ENCODE peak calls at places on chromosome 2, in five cellular contexts. M, G, X, V and R are unnamed samples.

GRCh38 chr2:40400336-40400953 is 51.4 kb downstream of the SLC8A1 start:
- DNase-seq in M (no peak), G (no peak), X (no peak), V (no peak), R (no peak)

GRCh38 chr2:95389256-95390119 is 13.0 kb upstream of the FAHD2A start:
- DNase-seq in M (peak; percentile 38), G (peak; percentile 82), X (peak; percentile 75), V (no peak), R (no peak)

GRCh38 chr2:197925204-197925603 is 120.8 kb downstream of the PLCL1 start:
- DNase-seq in M (no peak), G (no peak), X (no peak), V (no peak), R (no peak)

GRCh38 chr2:113080134-113080533 is 12.4 kb downstream of the IL1F10 start:
- DNase-seq in M (peak; percentile 47), G (no peak), X (peak; percentile 65), V (peak; percentile 53), R (no peak)

GRCh38 chr2:29011650-29012060 is 30.6 kb downstream of the TOGARAM2 start:
- DNase-seq in M (no peak), G (peak; percentile 83), X (peak; percentile 90), V (peak; percentile 78), R (no peak)

GRCh38 chr2:71631411-71631931 is 178.1 kb downstream of the DYSF start:
- DNase-seq in M (no peak), G (no peak), X (no peak), V (no peak), R (no peak)

GRCh38 chr2:112750560-112750843 is 13.9 kb downstream of the CKAP2L start:
- DNase-seq in M (no peak), G (no peak), X (no peak), V (no peak), R (no peak)

GRCh38 chr2:99697811-99698568 is 208.2 kb upstream of the REV1 start:
- DNase-seq in M (peak; percentile 45), G (no peak), X (no peak), V (no peak), R (peak; percentile 25)

GRCh38 chr2:118300807-118301206 is 212.5 kb downstream of the INSIG2 start:
- DNase-seq in M (no peak), G (no peak), X (no peak), V (no peak), R (no peak)

GRCh38 chr2:71879509-71880184 is 268.0 kb downstream of the CYP26B1 start:
- DNase-seq in M (no peak), G (no peak), X (no peak), V (no peak), R (no peak)

GRCh38 chr2:53768233-53768542 is 584 bp downstream of the CHAC2 start:
- DNase-seq in M (no peak), G (peak; percentile 74), X (peak; percentile 84), V (no peak), R (no peak)

GRCh38 chr2:226678422-226678821 is 121.2 kb downstream of the IRS1 start:
- DNase-seq in M (no peak), G (no peak), X (no peak), V (no peak), R (no peak)

GRCh38 chr2:20560891-20561702 is 89.8 kb downstream of the HS1BP3 start:
- DNase-seq in M (peak; percentile 73), G (no peak), X (no peak), V (no peak), R (no peak)

GRCh38 chr2:58131191-58132011 is 84.8 kb downstream of the VRK2 start:
- DNase-seq in M (no peak), G (no peak), X (peak; percentile 13), V (no peak), R (no peak)

GRCh38 chr2:221347471-221347870 is 224.6 kb downstream of the EPHA4 start:
- DNase-seq in M (peak; percentile 51), G (no peak), X (no peak), V (no peak), R (no peak)

GRCh38 chr2:73938761-73939352 is 12.2 kb downstream of the DGUOK start:
- DNase-seq in M (peak; percentile 90), G (no peak), X (no peak), V (no peak), R (no peak)

GRCh38 chr2:9214866-9215265 is 8.3 kb downstream of the ASAP2 start:
- DNase-seq in M (no peak), G (no peak), X (no peak), V (no peak), R (no peak)

GRCh38 chr2:157173740-157174184 is 83.7 kb upstream of the GALNT5 start:
- DNase-seq in M (peak; percentile 91), G (no peak), X (no peak), V (no peak), R (peak; percentile 59)

GRCh38 chr2:162821176-162821575 is 17.4 kb downstream of the KCNH7 start:
- DNase-seq in M (no peak), G (no peak), X (no peak), V (no peak), R (peak; percentile 39)

GRCh38 chr2:85017436-85018048 is 46.6 kb downstream of the KCMF1 start:
- DNase-seq in M (no peak), G (no peak), X (peak; percentile 30), V (no peak), R (no peak)

GRCh38 chr2:164009801-164010337 is 274.1 kb upstream of the FIGN start:
- DNase-seq in M (no peak), G (no peak), X (no peak), V (no peak), R (no peak)

GRCh38 chr2:132550945-132551344 is 119.1 kb downstream of the LYPD1 start:
- DNase-seq in M (no peak), G (no peak), X (no peak), V (no peak), R (no peak)

GRCh38 chr2:119431155-119431975 is at the start of gene TMEM37:
- DNase-seq in M (peak; percentile 15), G (peak; percentile 88), X (peak; percentile 93), V (peak; percentile 77), R (no peak)

GRCh38 chr2:235690082-235690808 is 196.4 kb downstream of the AGAP1 start:
- DNase-seq in M (no peak), G (no peak), X (no peak), V (no peak), R (no peak)

GRCh38 chr2:22126978-22127377 is 1003.2 kb downstream of the TDRD15 start:
- DNase-seq in M (no peak), G (no peak), X (no peak), V (no peak), R (no peak)

GRCh38 chr2:146624429-146624828 is 1220.4 kb upstream of the ACVR2A start:
- DNase-seq in M (no peak), G (no peak), X (no peak), V (no peak), R (no peak)

GRCh38 chr2:46705663-46706062 is 209.9 kb downstream of the MCFD2 start:
- DNase-seq in M (no peak), G (no peak), X (no peak), V (no peak), R (no peak)

GRCh38 chr2:46702537-46702936 is 213.1 kb downstream of the MCFD2 start:
- DNase-seq in M (no peak), G (no peak), X (no peak), V (no peak), R (no peak)

GRCh38 chr2:46704593-46704992 is 211.0 kb downstream of the MCFD2 start:
- DNase-seq in M (no peak), G (no peak), X (no peak), V (no peak), R (no peak)

GRCh38 chr2:46701152-46701551 is 214.5 kb downstream of the MCFD2 start:
- DNase-seq in M (peak; percentile 13), G (no peak), X (no peak), V (no peak), R (no peak)

GRCh38 chr2:46703588-46703987 is 212.0 kb downstream of the MCFD2 start:
- DNase-seq in M (no peak), G (no peak), X (no peak), V (no peak), R (no peak)
- H3K4me3 ChIP-seq in M (no peak overlapping the region), G (no peak overlapping the region), X (no peak overlapping the region), V (no peak overlapping the region), R (no peak overlapping the region)

GRCh38 chr2:61910603-61911002 is 5.1 kb downstream of the COMMD1 start:
- DNase-seq in M (no peak), G (no peak), X (no peak), V (no peak), R (no peak)
- H3K4me3 ChIP-seq in M (no peak overlapping the region), G (no peak overlapping the region), X (no peak overlapping the region), V (no peak overlapping the region), R (no peak overlapping the region)

GRCh38 chr2:128300621-128301020 is 18.0 kb downstream of the HS6ST1 start:
- DNase-seq in M (no peak), G (no peak), X (no peak), V (no peak), R (no peak)
- H3K4me3 ChIP-seq in M (no peak overlapping the region), G (no peak overlapping the region), X (no peak overlapping the region), V (no peak overlapping the region), R (no peak overlapping the region)

DNA sequence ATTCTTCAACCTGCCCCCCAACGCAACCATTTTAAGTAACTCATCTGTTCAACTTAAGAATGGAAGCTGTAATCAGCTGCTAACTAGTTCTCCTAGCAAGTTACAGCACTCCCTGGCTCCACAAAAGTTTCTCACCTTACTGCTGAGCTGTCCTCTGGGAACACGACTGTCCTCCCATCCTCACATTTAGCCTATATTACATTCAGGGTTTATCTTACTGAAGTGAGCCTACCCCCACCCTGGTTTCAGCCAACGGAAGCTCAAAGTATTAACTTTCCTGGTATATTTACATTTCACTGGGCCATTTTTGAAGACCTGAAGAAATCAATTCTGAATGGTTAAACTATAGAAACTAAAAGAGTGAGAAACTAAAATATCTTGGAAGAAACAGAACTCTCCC is 64.9 kb upstream of the TANK start:
- DNase-seq in M (no peak), G (no peak), X (no peak), V (no peak), R (no peak)
- H3K4me3 ChIP-seq in M (no peak overlapping the region), G (no peak overlapping the region), X (no peak overlapping the region), V (no peak overlapping the region), R (no peak overlapping the region)

GRCh38 chr2:143000599-143000998 is 123.1 kb downstream of the KYNU start:
- DNase-seq in M (no peak), G (no peak), X (no peak), V (no peak), R (no peak)

GRCh38 chr2:143001521-143001920 is 124.1 kb downstream of the KYNU start:
- DNase-seq in M (no peak), G (no peak), X (no peak), V (no peak), R (no peak)

GRCh38 chr2:142991295-142991694 is 113.8 kb downstream of the KYNU start:
- DNase-seq in M (peak; percentile 19), G (no peak), X (no peak), V (no peak), R (no peak)

GRCh38 chr2:142992843-142993242 is 115.4 kb downstream of the KYNU start:
- DNase-seq in M (no peak), G (no peak), X (no peak), V (no peak), R (no peak)

DNA sequence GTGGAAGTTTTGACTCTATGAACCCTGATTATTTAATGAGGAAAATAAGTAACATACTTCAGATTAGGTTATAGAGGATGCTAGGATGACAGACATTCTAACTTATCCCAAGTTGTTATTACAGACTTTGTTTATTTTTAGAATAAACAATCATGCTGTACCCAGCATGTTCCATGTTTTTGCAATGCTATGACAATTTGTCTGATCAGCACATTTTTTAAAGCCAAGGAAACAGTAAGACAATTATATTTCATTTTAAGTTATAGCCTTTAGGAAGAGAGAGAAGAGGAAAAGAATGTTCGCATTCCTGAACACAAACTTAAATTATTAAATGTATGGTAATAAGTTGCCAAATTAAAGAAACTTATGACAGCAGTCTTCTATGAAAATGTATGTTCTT is 119.8 kb downstream of the KYNU start:
- DNase-seq in M (no peak), G (no peak), X (no peak), V (no peak), R (no peak)
- H3K4me3 ChIP-seq in M (no peak overlapping the region), G (no peak overlapping the region), X (no peak overlapping the region), V (no peak overlapping the region), R (no peak overlapping the region)